ENCODE peak calls at places on chromosomes 1 and 21, in nine cellular contexts. V, D, Z, E, W, N, O, G and X are unnamed samples.

GRCh38 chr1:16178596-16179497 is 23.0 kb upstream of the EPHA2 start:
- DNase-seq in N (no peak), D (no peak), O (peak), G (peak), Z (no peak), E (no peak), V (no peak), W (no peak), X (no peak)

GRCh38 chr1:20848162-20848561 is 61.1 kb upstream of the HP1BP3 start:
- DNase-seq in V (no peak), O (peak), W (no peak), E (no peak), Z (no peak), D (no peak), G (no peak), N (peak), X (no peak)

GRCh38 chr21:44919913-44920693 is 596 bp downstream of the ITGB2 start:
- DNase-seq in N (no peak), O (no peak), V (no peak), D (peak), G (no peak), Z (peak), W (no peak), E (no peak), X (no peak)

GRCh38 chr1:154742586-154742985 is 127.5 kb downstream of the KCNN3 start:
- DNase-seq in N (no peak), D (no peak), V (no peak), Z (no peak), E (no peak), W (no peak), G (no peak), O (no peak), X (no peak)

GRCh38 chr1:186440584-186440983 is 20.3 kb downstream of the PDC start:
- DNase-seq in N (no peak), W (no peak), G (no peak), O (peak), V (no peak), D (no peak), E (no peak), Z (no peak), X (no peak)

GRCh38 chr1:221810406-221810805 is 68.5 kb upstream of the DUSP10 start:
- DNase-seq in O (no peak), D (no peak), Z (no peak), E (no peak), V (no peak), W (no peak), G (no peak), N (peak), X (no peak)

GRCh38 chr1:8349473-8349865 is 31.6 kb downstream of the SLC45A1 start:
- DNase-seq in V (no peak), W (no peak), N (no peak), Z (no peak), G (no peak), E (no peak), D (no peak), O (no peak), X (no peak)

GRCh38 chr1:206864939-206865671 is at the start of gene IL20:
- DNase-seq in Z (peak), N (peak), G (peak), W (peak), E (peak), V (peak), D (peak), O (peak), X (peak)

GRCh38 chr1:9320520-9321479 is 28.1 kb downstream of the SPSB1 start:
- DNase-seq in W (no peak), D (no peak), Z (no peak), V (peak), N (no peak), O (no peak), E (no peak), G (no peak), X (no peak)

GRCh38 chr1:32125313-32125712 is 17.5 kb downstream of the KPNA6 start:
- DNase-seq in G (no peak), Z (no peak), V (no peak), W (no peak), O (no peak), N (no peak), E (no peak), D (no peak), X (no peak)

GRCh38 chr1:156693858-156694562 is 11.4 kb downstream of the CRABP2 start:
- DNase-seq in O (no peak), E (no peak), N (no peak), V (peak), G (peak), W (no peak), D (no peak), Z (no peak), X (no peak)

GRCh38 chr1:163071381-163072255 is 2.5 kb downstream of the RGS4 start:
- DNase-seq in O (peak), G (peak), N (peak), V (peak), Z (peak), E (peak), W (peak), D (no peak), X (peak)

GRCh38 chr1:28329395-28330153 is 734 bp downstream of the MED18 start:
- DNase-seq in N (peak), D (no peak), V (peak), W (no peak), Z (no peak), O (peak), G (peak), E (no peak), X (peak)

GRCh38 chr1:201646623-201647022 is 107.7 kb downstream of the NAV1 start:
- DNase-seq in V (no peak), O (no peak), W (no peak), G (no peak), D (no peak), Z (no peak), E (no peak), N (no peak), X (no peak)

GRCh38 chr1:194378517-194378916 is 1192.1 kb upstream of the B3GALT2 start:
- DNase-seq in Z (no peak), D (no peak), N (no peak), V (no peak), E (no peak), W (no peak), G (no peak), O (peak), X (no peak)

GRCh38 chr1:53066941-53067738 is 5.1 kb downstream of the PODN start:
- DNase-seq in V (no peak), O (no peak), E (no peak), G (no peak), Z (no peak), N (peak), D (no peak), W (no peak), X (no peak)

GRCh38 chr1:111709986-111710385 is 29.2 kb downstream of the INKA2 start:
- DNase-seq in W (no peak), O (no peak), N (no peak), E (no peak), G (no peak), D (no peak), V (no peak), Z (no peak), X (no peak)

GRCh38 chr1:234708700-234709395 is 98.9 kb upstream of the IRF2BP2 start:
- DNase-seq in G (no peak), O (no peak), V (peak), N (no peak), E (no peak), W (no peak), Z (no peak), D (no peak), X (no peak)

GRCh38 chr1:218658899-218659298 is 313.8 kb downstream of the TGFB2 start:
- DNase-seq in D (no peak), V (no peak), N (peak), Z (no peak), W (peak), E (no peak), G (no peak), O (peak), X (no peak)

GRCh38 chr1:236009193-236009592 is 55.7 kb downstream of the NID1 start:
- DNase-seq in Z (no peak), W (no peak), N (no peak), D (no peak), V (no peak), G (no peak), E (no peak), O (no peak), X (no peak)

GRCh38 chr21:44892095-44892494 is 18.6 kb upstream of the PTTG1IP start:
- DNase-seq in V (peak), D (no peak), Z (no peak), O (no peak), E (no peak), W (no peak), N (no peak), G (no peak), X (no peak)

GRCh38 chr21:46322351-46323226 is 1.1 kb downstream of the C21orf58 start:
- DNase-seq in E (no peak), Z (no peak), G (peak), W (no peak), O (peak), N (peak), V (no peak), D (no peak), X (no peak)